ENCODE peak calls at places on chromosomes 12 and 14, in six cellular contexts. D is cardiac muscle cell, I is IMR-90, G is Peyer's patch, Q is kidney, T is ascending aorta. P is an unnamed sample.

GRCh38 chr12:66160704-66161103 is 9.1 kb downstream of the TMBIM4 start:
- DNase-seq in D (no peak), I (no peak), G (no peak), Q (peak; percentile 71), T (no peak), P (no peak)

GRCh38 chr12:52361553-52361952 is 5.7 kb downstream of the KRT85 start:
- DNase-seq in D (no peak), I (no peak), G (no peak), Q (no peak), T (no peak), P (no peak)

GRCh38 chr12:26496170-26496569 is 300.8 kb downstream of the SSPN start:
- DNase-seq in D (peak; percentile 34), I (no peak), G (no peak), Q (no peak), T (no peak), P (no peak)

GRCh38 chr12:2057041-2057792 is 4.4 kb downstream of the CACNA1C start:
- DNase-seq in D (peak; percentile 73), I (peak; percentile 62), G (peak; percentile 65), Q (no peak), T (no peak), P (peak; percentile 68)

GRCh38 chr14:76090611-76091010 is 61.1 kb upstream of the GPATCH2L start:
- DNase-seq in D (no peak), I (no peak), G (no peak), Q (no peak), T (no peak), P (no peak)

GRCh38 chr14:90354551-90355298 is 23.0 kb upstream of the NRDE2 start:
- DNase-seq in D (peak; percentile 53), I (no peak), G (no peak), Q (no peak), T (no peak), P (no peak)

GRCh38 chr12:100058482-100059029 is 73.8 kb upstream of the ANKS1B start:
- DNase-seq in D (peak; percentile 87), I (peak; percentile 96), G (no peak), Q (no peak), T (no peak), P (no peak)

GRCh38 chr12:95996034-95996658 is at the start of gene HAL:
- DNase-seq in D (peak; percentile 54), I (no peak), G (no peak), Q (no peak), T (no peak), P (peak; percentile 26)

GRCh38 chr14:29339491-29339890 is 572.9 kb downstream of the FOXG1 start:
- DNase-seq in D (no peak), I (peak; percentile 26), G (no peak), Q (no peak), T (no peak), P (no peak)

GRCh38 chr14:55028066-55028465 is 1.0 kb downstream of the SOCS4 start:
- DNase-seq in D (peak; percentile 19), I (peak; percentile 11), G (no peak), Q (no peak), T (no peak), P (no peak)

GRCh38 chr12:10361084-10361483 is 28.8 kb downstream of the KLRK1 start:
- DNase-seq in D (peak; percentile 68), I (no peak), G (no peak), Q (no peak), T (no peak), P (no peak)

GRCh38 chr14:101179691-101180211 is 276.2 kb upstream of the RTL1 start:
- DNase-seq in D (no peak), I (no peak), G (peak; percentile 30), Q (peak; percentile 54), T (no peak), P (no peak)

GRCh38 chr14:61565836-61566536 is 129.3 kb upstream of the HIF1A start:
- DNase-seq in D (peak; percentile 90), I (peak; percentile 97), G (no peak), Q (no peak), T (no peak), P (no peak)

GRCh38 chr12:124940393-124941169 is 26.1 kb upstream of the UBC start:
- DNase-seq in D (peak; percentile 93), I (peak; percentile 87), G (peak; percentile 92), Q (peak; percentile 95), T (peak; percentile 75), P (peak; percentile 98)

GRCh38 chr12:122422769-122423257 is 344 bp upstream of the CLIP1 start:
- DNase-seq in D (peak; percentile 47), I (peak; percentile 54), G (no peak), Q (no peak), T (no peak), P (peak; percentile 38)

GRCh38 chr12:124286414-124286813 is 8.5 kb upstream of the RFLNA start:
- DNase-seq in D (peak; percentile 51), I (no peak), G (no peak), Q (no peak), T (no peak), P (no peak)

GRCh38 chr12:120055231-120055630 is 61.3 kb downstream of the RAB35 start:
- DNase-seq in D (peak; percentile 10), I (no peak), G (no peak), Q (no peak), T (no peak), P (no peak)

GRCh38 chr14:24838945-24839616 is 205.1 kb upstream of the GZMB start:
- DNase-seq in D (peak; percentile 65), I (no peak), G (no peak), Q (no peak), T (no peak), P (peak; percentile 68)

GRCh38 chr12:124752437-124753229 is 111.0 kb downstream of the SCARB1 start:
- DNase-seq in D (peak; percentile 61), I (no peak), G (no peak), Q (no peak), T (no peak), P (no peak)

GRCh38 chr12:131855521-131856142 is 27.4 kb downstream of the MMP17 start:
- DNase-seq in D (no peak), I (no peak), G (peak; percentile 42), Q (peak; percentile 59), T (no peak), P (no peak)

GRCh38 chr14:95875831-95876768 is 532 bp upstream of the TUNAR start:
- DNase-seq in D (no peak), I (no peak), G (no peak), Q (no peak), T (no peak), P (no peak)

GRCh38 chr12:75528272-75528671 is 16.9 kb upstream of the KRR1 start:
- DNase-seq in D (no peak), I (no peak), G (no peak), Q (no peak), T (no peak), P (no peak)

GRCh38 chr14:103232338-103232808 is 101.7 kb upstream of the EIF5 start:
- DNase-seq in D (no peak), I (no peak), G (peak; percentile 66), Q (no peak), T (no peak), P (peak; percentile 38)

GRCh38 chr14:94051115-94051514 is 25.0 kb downstream of the OTUB2 start:
- DNase-seq in D (peak; percentile 66), I (peak; percentile 42), G (no peak), Q (no peak), T (no peak), P (peak; percentile 54)

GRCh38 chr14:50784683-50785505 is 46.1 kb downstream of the NIN start:
- DNase-seq in D (no peak), I (no peak), G (no peak), Q (no peak), T (no peak), P (no peak)

GRCh38 chr14:50790568-50790967 is 40.4 kb downstream of the NIN start:
- DNase-seq in D (peak; percentile 50), I (peak; percentile 70), G (no peak), Q (no peak), T (no peak), P (no peak)

GRCh38 chr14:50783542-50783941 is 47.4 kb downstream of the NIN start:
- DNase-seq in D (no peak), I (no peak), G (no peak), Q (no peak), T (no peak), P (no peak)

GRCh38 chr14:50785506-50786063 is 45.4 kb downstream of the NIN start:
- DNase-seq in D (no peak), I (no peak), G (no peak), Q (no peak), T (no peak), P (no peak)

GRCh38 chr14:50786821-50787464 is 44.0 kb downstream of the NIN start:
- DNase-seq in D (no peak), I (no peak), G (no peak), Q (no peak), T (no peak), P (no peak)
- H3K27ac ChIP-seq in D (no peak overlapping the region), I (no peak overlapping the region), G (peak overlapping the region; percentile 21), Q (no peak overlapping the region), T (no peak overlapping the region), P (no peak overlapping the region)

GRCh38 chr12:117470804-117471203 is 109.4 kb upstream of the NOS1 start:
- DNase-seq in D (no peak), I (no peak), G (no peak), Q (no peak), T (no peak), P (no peak)
- TF ChIP-seq CTCF in D (no peak), I (no peak), G (no peak), Q (no peak), T (no peak), P (no peak)

DNA sequence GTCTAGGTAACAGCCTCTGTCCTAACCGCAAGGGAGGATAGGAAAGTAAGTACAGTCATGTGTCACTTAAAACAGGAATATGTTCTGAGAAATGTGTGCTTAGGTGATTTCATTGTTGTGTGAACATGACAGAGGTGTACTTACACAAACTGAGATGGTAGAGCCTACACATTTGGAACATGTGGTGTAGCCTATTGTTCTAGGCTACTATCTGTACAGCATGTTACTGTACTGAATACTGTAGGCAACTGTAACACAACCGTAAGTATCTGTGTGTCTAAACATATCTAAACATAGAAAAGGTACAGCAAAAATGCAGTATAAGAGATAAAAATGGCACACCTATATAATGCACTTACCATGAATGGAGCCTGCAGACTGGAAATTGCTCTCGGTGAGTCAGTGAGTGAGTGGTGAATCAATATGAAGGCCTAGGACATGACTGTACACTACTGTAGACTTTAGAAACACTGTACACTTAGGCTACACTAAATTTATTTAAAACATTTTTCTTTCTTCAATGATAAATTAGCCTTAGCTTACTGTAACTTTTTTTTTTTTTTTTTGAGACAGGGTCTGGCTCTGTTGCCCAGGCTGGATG is 13.2 kb upstream of the MDM2 start:
- DNase-seq in D (no peak), I (peak; percentile 86), G (no peak), Q (no peak), T (no peak), P (no peak)
- H3K4me3 ChIP-seq in D (no peak overlapping the region), I (no peak overlapping the region), G (no peak overlapping the region), Q (no peak overlapping the region), T (no peak overlapping the region), P (no peak overlapping the region)

GRCh38 chr14:104794641-104795467 is 694 bp downstream of the AKT1 start:
- DNase-seq in D (peak; percentile 32), I (peak; percentile 19), G (peak; percentile 69), Q (no peak), T (no peak), P (peak; percentile 58)

GRCh38 chr14:104794099-104794498 is 1.4 kb downstream of the AKT1 start:
- DNase-seq in D (peak; percentile 71), I (peak; percentile 66), G (no peak), Q (no peak), T (no peak), P (peak; percentile 77)

GRCh38 chr14:104792101-104792884 is 3.3 kb downstream of the AKT1 start:
- DNase-seq in D (no peak), I (no peak), G (no peak), Q (no peak), T (no peak), P (no peak)

GRCh38 chr14:104792945-104793702 is 2.4 kb downstream of the AKT1 start:
- DNase-seq in D (no peak), I (no peak), G (no peak), Q (no peak), T (no peak), P (no peak)

GRCh38 chr14:104793703-104793959 is 1.9 kb downstream of the AKT1 start:
- DNase-seq in D (no peak), I (no peak), G (no peak), Q (no peak), T (no peak), P (no peak)
- H3K27ac ChIP-seq in D (no peak overlapping the region), I (no peak overlapping the region), G (no peak overlapping the region), Q (no peak overlapping the region), T (no peak overlapping the region), P (no peak overlapping the region)